ENCODE peak calls at places on chromosome 21, in eight cellular contexts. N is activated CD4-positive, alpha-beta T cell treated with anti-CD3 and anti-CD28 coated beads, Interleukin-2, amount 50 U/mL, for 1 hour; L is NCI-H1092 treated with DMSO at 0.1 percent for 48 hours; X is stimulated activated CD4-positive, alpha-beta T cell treated with anti-CD3 and anti-CD28 coated beads, Interleukin-1b, Interleukin-23, amount 100 ng/mL, for 24 hours; R is prostate gland; U is T-cell; E is ELR; K is iris pigment epithelial cell. V is an unnamed sample.

GRCh38 chr21:41208946-41209345 is 41.0 kb downstream of the BACE2 start:
- DNase-seq in N (no peak), L (no peak), X (no peak), R (no peak), U (no peak), E (no peak), K (no peak), V (no peak)

GRCh38 chr21:17660449-17660848 is 47.7 kb upstream of the BTG3 start:
- DNase-seq in N (no peak), L (no peak), X (no peak), R (no peak), U (no peak), E (no peak), K (peak), V (no peak)

GRCh38 chr21:36454079-36454478 is 25.8 kb downstream of the CLDN14 start:
- DNase-seq in N (no peak), L (peak), X (no peak), R (no peak), U (no peak), E (no peak), K (no peak), V (no peak)

GRCh38 chr21:45602106-45602505 is 41.4 kb upstream of the PCBP3 start:
- DNase-seq in N (no peak), L (no peak), X (no peak), R (no peak), U (no peak), E (no peak), K (no peak), V (no peak)

GRCh38 chr21:44742418-44743153 is 31.2 kb upstream of the TSPEAR start:
- DNase-seq in N (no peak), L (peak), X (no peak), R (no peak), U (no peak), E (peak), K (peak), V (no peak)

GRCh38 chr21:42039470-42039901 is 29.3 kb upstream of the ZBTB21 start:
- DNase-seq in N (no peak), L (no peak), X (no peak), R (peak), U (no peak), E (peak), K (peak), V (no peak)

GRCh38 chr21:36422279-36423098 is 37.3 kb downstream of the CHAF1B start:
- DNase-seq in N (peak), L (peak), X (peak), R (peak), U (no peak), E (peak), K (peak), V (peak)

GRCh38 chr21:30044447-30045064 is 104.8 kb upstream of the GRIK1 start:
- DNase-seq in N (no peak), L (peak), X (no peak), R (no peak), U (no peak), E (peak), K (peak), V (no peak)

GRCh38 chr21:37459575-37459974 is 93.0 kb downstream of the DYRK1A start:
- DNase-seq in N (no peak), L (no peak), X (no peak), R (no peak), U (no peak), E (peak), K (peak), V (no peak)

GRCh38 chr21:32653326-32653901 is 41.2 kb upstream of the CFAP298 start:
- DNase-seq in N (peak), L (no peak), X (no peak), R (no peak), U (peak), E (peak), K (peak), V (peak)